ENCODE peak calls at places on chromosome 2, in nine cellular contexts. One of them, this sample, is unnamed.

GRCh38 chr2:2572393-2573204 is 241.5 kb upstream of the MYT1L start:
- DNase-seq in PC-9: no peak
- DNase-seq in fibroblast of the conjunctiva: no peak
- DNase-seq in HEK293T: no peak
- DNase-seq in WERI-Rb-1: no peak
- DNase-seq in left colon: no peak
- DNase-seq in glutamatergic neuron: no peak
- DNase-seq in stimulated activated CD8-positive, alpha-beta memory T cell treated with anti-CD3 and anti-CD28 coated beads, Interleukin-7, amount 100 ng/mL, for 4 hours: no peak
- DNase-seq in cardiac fibroblast: no peak
- DNase-seq in this sample: no peak

GRCh38 chr2:19845323-19845920 is 56.4 kb downstream of the TTC32 start:
- DNase-seq in PC-9: no peak
- DNase-seq in fibroblast of the conjunctiva: no peak
- DNase-seq in HEK293T: no peak
- DNase-seq in WERI-Rb-1: no peak
- DNase-seq in left colon: no peak
- DNase-seq in glutamatergic neuron: no peak
- DNase-seq in stimulated activated CD8-positive, alpha-beta memory T cell treated with anti-CD3 and anti-CD28 coated beads, Interleukin-7, amount 100 ng/mL, for 4 hours: no peak
- DNase-seq in cardiac fibroblast: no peak
- DNase-seq in this sample: no peak

GRCh38 chr2:233416706-233417105 is 62.4 kb downstream of the DGKD start:
- DNase-seq in PC-9: no peak
- DNase-seq in fibroblast of the conjunctiva: no peak
- DNase-seq in HEK293T: no peak
- DNase-seq in WERI-Rb-1: no peak
- DNase-seq in left colon: no peak
- DNase-seq in glutamatergic neuron: no peak
- DNase-seq in stimulated activated CD8-positive, alpha-beta memory T cell treated with anti-CD3 and anti-CD28 coated beads, Interleukin-7, amount 100 ng/mL, for 4 hours: no peak
- DNase-seq in cardiac fibroblast: no peak
- DNase-seq in this sample: no peak

GRCh38 chr2:19846030-19846429 is 55.8 kb downstream of the TTC32 start:
- DNase-seq in PC-9: peak; percentile 21
- DNase-seq in fibroblast of the conjunctiva: no peak
- DNase-seq in HEK293T: no peak
- DNase-seq in WERI-Rb-1: no peak
- DNase-seq in left colon: no peak
- DNase-seq in glutamatergic neuron: no peak
- DNase-seq in stimulated activated CD8-positive, alpha-beta memory T cell treated with anti-CD3 and anti-CD28 coated beads, Interleukin-7, amount 100 ng/mL, for 4 hours: no peak
- DNase-seq in cardiac fibroblast: no peak
- DNase-seq in this sample: no peak

GRCh38 chr2:130328710-130329109 is 14.0 kb upstream of the IMP4 start:
- DNase-seq in PC-9: no peak
- DNase-seq in fibroblast of the conjunctiva: no peak
- DNase-seq in HEK293T: no peak
- DNase-seq in WERI-Rb-1: no peak
- DNase-seq in left colon: no peak
- DNase-seq in glutamatergic neuron: no peak
- DNase-seq in stimulated activated CD8-positive, alpha-beta memory T cell treated with anti-CD3 and anti-CD28 coated beads, Interleukin-7, amount 100 ng/mL, for 4 hours: no peak
- DNase-seq in cardiac fibroblast: peak; percentile 5
- DNase-seq in this sample: no peak

GRCh38 chr2:127187831-127188230 is 32.3 kb downstream of the CYP27C1 start:
- DNase-seq in PC-9: no peak
- DNase-seq in fibroblast of the conjunctiva: no peak
- DNase-seq in HEK293T: no peak
- DNase-seq in WERI-Rb-1: no peak
- DNase-seq in left colon: no peak
- DNase-seq in glutamatergic neuron: no peak
- DNase-seq in stimulated activated CD8-positive, alpha-beta memory T cell treated with anti-CD3 and anti-CD28 coated beads, Interleukin-7, amount 100 ng/mL, for 4 hours: no peak
- DNase-seq in cardiac fibroblast: no peak
- DNase-seq in this sample: no peak

GRCh38 chr2:232779465-232779864 is 3.1 kb upstream of the KCNJ13 start:
- DNase-seq in PC-9: no peak
- DNase-seq in fibroblast of the conjunctiva: no peak
- DNase-seq in HEK293T: no peak
- DNase-seq in WERI-Rb-1: no peak
- DNase-seq in left colon: no peak
- DNase-seq in glutamatergic neuron: no peak
- DNase-seq in stimulated activated CD8-positive, alpha-beta memory T cell treated with anti-CD3 and anti-CD28 coated beads, Interleukin-7, amount 100 ng/mL, for 4 hours: no peak
- DNase-seq in cardiac fibroblast: no peak
- DNase-seq in this sample: no peak

GRCh38 chr2:9663008-9663879 is 32.4 kb upstream of the YWHAQ start:
- DNase-seq in PC-9: no peak
- DNase-seq in fibroblast of the conjunctiva: no peak
- DNase-seq in HEK293T: no peak
- DNase-seq in WERI-Rb-1: no peak
- DNase-seq in left colon: no peak
- DNase-seq in glutamatergic neuron: no peak
- DNase-seq in stimulated activated CD8-positive, alpha-beta memory T cell treated with anti-CD3 and anti-CD28 coated beads, Interleukin-7, amount 100 ng/mL, for 4 hours: no peak
- DNase-seq in cardiac fibroblast: no peak
- DNase-seq in this sample: no peak